ENCODE peak calls at places on chromosomes 5 and 9, in four cellular contexts. Z is ovary, V is body of pancreas, O is uterus. B is an unnamed sample. For H3K9me3, the result is how much of the 10 kb centered on the place peaks cover.

GRCh38 chr5:102611312-102611711 is 112.5 kb upstream of the SLCO6A1 start:
- DNase-seq in Z (no peak), V (no peak), O (no peak), B (no peak)

GRCh38 chr9:130064621-130065020 is 10.9 kb downstream of the GPR107 start:
- DNase-seq in Z (no peak), V (no peak), O (no peak), B (no peak)

GRCh38 chr9:89311346-89312153 is 555 bp downstream of the CKS2 start:
- DNase-seq in Z (no peak), V (no peak), O (no peak), B (no peak)

GRCh38 chr5:159616967-159617366 is 286.7 kb upstream of the IL12B start:
- DNase-seq in Z (no peak), V (no peak), O (no peak), B (no peak)

GRCh38 chr5:92800360-92800759 is 780.7 kb downstream of the NR2F1-AS1 start:
- DNase-seq in Z (no peak), V (no peak), O (no peak), B (no peak)

GRCh38 chr9:122498883-122499288 is 11.7 kb upstream of the OR1J2 start:
- DNase-seq in Z (no peak), V (peak), O (no peak), B (no peak)

GRCh38 chr9:124045076-124045829 is 33.7 kb downstream of the LHX2 start:
- DNase-seq in Z (peak), V (peak), O (peak), B (no peak)

GRCh38 chr5:119338326-119338957 is 17.4 kb upstream of the TNFAIP8 start:
- DNase-seq in Z (no peak), V (no peak), O (no peak), B (no peak)

GRCh38 chr9:35690447-35691324 is 961 bp upstream of the TPM2 start:
- DNase-seq in Z (peak), V (peak), O (peak), B (peak)

GRCh38 chr5:124859027-124859426 is 112.6 kb upstream of the ZNF608 start:
- DNase-seq in Z (no peak), V (peak), O (no peak), B (no peak)

GRCh38 chr9:94084314-94084713 is at the start of gene PTPDC1:
- DNase-seq in Z (no peak), V (no peak), O (peak), B (no peak)

GRCh38 chr9:112422417-112423148 is 42.7 kb downstream of the HSDL2 start:
- DNase-seq in Z (no peak), V (no peak), O (no peak), B (no peak)

GRCh38 chr5:73727470-73727869 is 101.5 kb downstream of the ARHGEF28 start:
- DNase-seq in Z (no peak), V (no peak), O (no peak), B (no peak)

GRCh38 chr5:138339086-138339456 is 1.0 kb downstream of the FAM53C start:
- DNase-seq in Z (no peak), V (peak), O (no peak), B (no peak)

GRCh38 chr9:136024286-136024685 is 63.1 kb upstream of the UBAC1 start:
- DNase-seq in Z (no peak), V (peak), O (no peak), B (no peak)

GRCh38 chr9:76866689-76867088 is 39.2 kb downstream of the PRUNE2 start:
- DNase-seq in Z (no peak), V (no peak), O (peak), B (no peak)

DNA sequence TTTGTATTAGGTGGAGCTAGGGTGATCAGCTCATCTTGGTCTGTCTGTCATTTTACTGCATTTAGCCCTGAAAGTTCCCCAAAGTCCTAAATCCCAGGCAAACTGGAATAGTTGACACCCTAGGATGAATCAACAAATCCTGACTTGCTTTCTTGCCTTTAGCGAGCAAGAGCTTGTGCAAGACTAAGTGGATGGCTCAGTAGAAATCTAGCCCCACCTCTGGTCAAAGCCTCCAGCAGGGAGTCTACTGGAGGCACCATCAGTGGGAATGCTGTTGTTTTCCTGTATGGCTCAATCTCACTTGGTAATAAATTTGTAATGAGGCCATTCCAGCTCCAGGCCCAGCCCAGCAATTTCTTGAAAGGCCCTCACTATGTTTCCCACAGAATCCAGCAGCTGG is 43.7 kb upstream of the TRPC7 start:
- DNase-seq in Z (no peak), V (no peak), O (no peak), B (no peak)
- TF ChIP-seq POLR2A in Z (no peak), V (no peak), O (no peak), B (no peak)

DNA sequence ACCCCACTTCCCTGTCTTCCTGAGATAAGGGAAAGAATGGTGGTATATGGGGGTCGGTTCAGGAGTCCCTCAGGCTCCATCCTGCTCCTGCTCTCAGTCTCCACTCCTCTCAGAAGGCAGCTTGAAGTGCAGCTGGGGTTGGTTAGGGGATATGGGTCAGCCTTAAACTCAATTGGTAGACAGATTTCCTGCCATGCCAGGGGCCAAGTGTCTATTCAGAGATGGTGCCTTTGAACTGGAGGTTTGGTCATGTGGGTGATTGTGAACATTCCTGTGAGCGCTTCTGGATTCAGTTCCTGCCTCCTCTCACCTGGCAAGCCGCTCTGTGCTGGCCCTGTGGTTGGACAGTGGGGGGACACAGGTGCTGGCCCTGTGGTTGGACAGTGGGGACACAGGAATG is 35.1 kb downstream of the CACNA1B start:
- DNase-seq in Z (no peak), V (no peak), O (no peak), B (no peak)
- H3K9me3 ChIP-seq in Z (under half), V (under half), O (under half), B (under half)

GRCh38 chr5:117302473-117302872 is 727.9 kb upstream of the SEMA6A start:
- DNase-seq in Z (no peak), V (no peak), O (no peak), B (no peak)

GRCh38 chr5:117299940-117300339 is 725.3 kb upstream of the SEMA6A start:
- DNase-seq in Z (no peak), V (no peak), O (no peak), B (no peak)

DNA sequence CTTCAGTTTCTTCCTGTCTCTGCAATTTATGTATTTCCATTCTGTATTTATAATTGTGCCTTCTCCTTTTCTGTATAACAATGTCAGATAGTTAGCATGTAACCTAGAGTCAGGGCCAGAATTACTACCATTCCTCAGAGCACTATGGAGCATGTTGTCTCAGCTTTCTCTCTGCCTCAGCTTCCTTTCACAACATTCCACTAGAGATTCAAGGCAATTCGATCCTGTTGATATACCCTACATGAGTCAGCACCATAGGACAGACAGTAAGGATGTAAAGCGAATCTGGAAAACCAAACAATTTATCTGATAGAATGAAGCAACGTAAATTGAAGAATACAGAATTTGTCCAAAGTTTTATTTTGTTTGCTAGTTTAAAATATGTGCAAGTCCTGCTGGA is 728.3 kb upstream of the SEMA6A start:
- DNase-seq in Z (no peak), V (no peak), O (no peak), B (no peak)
- TF ChIP-seq POLR2A in Z (no peak), V (no peak), O (no peak), B (no peak)

DNA sequence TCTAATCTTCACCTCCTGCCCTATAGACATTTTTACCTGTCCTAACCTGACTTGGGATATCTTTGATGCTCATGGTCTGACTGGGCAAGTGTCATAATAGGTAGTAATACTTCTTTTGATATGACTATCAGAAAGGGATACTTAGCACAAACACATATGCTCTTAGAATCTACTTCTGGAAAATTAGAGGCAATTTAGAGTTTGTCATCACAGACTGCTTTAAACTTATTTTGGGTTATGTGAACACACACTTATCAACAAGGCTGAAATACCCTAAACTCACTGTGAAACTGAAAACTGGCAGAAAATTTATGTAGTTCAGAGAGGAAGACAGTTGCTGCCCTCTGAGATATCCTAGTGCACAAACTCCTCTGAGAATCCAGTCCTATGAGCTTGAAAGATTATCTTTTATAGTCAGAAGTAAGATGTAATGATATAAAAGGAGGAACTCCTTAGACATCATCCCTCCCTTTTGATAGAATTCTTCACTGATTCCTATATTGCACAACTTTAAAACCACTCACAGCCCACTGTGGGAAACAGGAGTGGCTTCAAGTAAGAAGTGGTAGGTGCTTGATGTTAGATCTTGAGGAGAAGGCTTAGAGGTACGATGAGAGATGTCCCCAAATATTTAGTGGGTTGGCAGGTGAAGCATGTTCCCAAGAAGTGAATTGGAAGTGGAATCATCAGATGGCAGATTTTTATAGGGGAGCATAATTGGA is 273.3 kb downstream of the MAN2A1 start:
- DNase-seq in Z (no peak), V (no peak), O (no peak), B (no peak)
- H3K9me3 ChIP-seq in Z (under half), V (under half), O (under half), B (under half)

DNA sequence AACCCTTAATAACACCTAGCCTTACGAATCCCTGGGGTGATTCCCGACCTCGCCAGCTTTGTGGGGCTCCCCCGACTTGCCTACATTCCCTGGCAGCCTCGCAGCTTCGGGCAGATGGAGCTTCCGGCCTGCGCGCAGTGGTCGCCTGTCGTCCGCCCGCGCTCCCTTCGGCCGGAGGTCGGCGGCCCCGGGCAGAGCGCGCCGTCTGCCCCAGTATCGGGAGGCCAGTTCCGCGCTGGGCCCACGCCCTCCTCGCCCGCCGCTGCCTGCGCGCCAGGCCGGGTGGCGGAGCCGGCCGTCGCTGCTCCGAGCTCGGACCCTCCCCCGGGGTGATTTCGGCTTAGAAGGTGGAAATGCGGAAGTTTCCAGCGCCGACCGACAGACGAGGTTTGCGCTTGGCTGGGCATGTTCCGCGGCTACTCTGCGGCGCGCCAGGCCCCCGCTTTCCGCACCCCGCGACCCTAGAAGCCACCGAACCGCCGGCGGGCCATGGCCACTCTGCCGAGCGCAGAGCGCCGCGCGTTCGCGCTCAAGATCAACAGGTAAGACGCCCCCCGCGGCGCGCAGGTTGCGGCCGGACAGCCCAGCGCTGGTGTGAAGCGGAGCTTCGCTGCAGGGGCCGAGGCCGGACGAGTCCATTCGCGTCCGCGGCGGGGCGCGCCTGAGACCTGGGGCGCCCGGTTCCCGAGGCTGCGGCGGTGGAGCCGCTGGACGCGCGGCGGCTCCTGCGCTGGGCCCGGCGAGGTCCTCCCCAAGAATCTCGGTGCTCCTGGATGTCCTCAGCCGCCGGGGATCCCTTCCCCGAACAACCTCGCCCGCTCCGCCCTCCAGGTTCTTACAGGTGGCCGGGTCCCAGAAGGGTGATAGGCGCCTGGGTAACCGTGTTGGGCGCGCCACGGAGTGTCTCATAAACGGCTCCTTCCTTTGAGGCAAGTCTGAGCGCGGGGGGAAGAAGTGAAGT is at the start of gene DOCK8:
- DNase-seq in Z (peak), V (peak), O (no peak), B (peak)
- TF ChIP-seq POLR2A in Z (no peak), V (peak), O (no peak), B (no peak)

GRCh38 chr5:179124853-179125788 is 64.9 kb downstream of the ZNF354C start:
- DNase-seq in Z (no peak), V (no peak), O (no peak), B (no peak)
- H3K9me3 ChIP-seq in Z (under half), V (under half), O (under half), B (under half)

GRCh38 chr5:177426566-177427210 is at the start of gene GRK6:
- DNase-seq in Z (peak), V (peak), O (peak), B (no peak)
- TF ChIP-seq POLR2A in Z (peak), V (no peak), O (peak), B (no peak)

DNA sequence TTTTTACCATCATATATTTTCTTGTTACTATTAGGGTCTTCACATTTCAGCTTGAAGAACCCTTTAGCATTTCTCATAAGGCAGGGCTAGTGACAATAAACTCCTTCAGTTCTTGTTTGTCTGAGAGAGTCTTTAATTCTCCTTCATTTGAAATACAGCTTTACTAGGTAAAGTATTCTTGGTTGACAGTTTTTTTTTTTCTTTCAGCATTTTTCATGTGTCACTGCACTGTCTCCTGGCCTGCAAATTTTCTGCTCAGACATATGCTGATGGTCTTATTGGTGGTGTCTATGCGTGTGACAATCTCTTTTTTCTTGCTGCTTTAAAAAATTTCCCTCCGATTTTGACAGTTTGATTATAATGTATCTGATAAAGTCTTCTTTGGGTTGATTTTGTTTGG is 399.9 kb downstream of the SH3GL2 start:
- DNase-seq in Z (no peak), V (no peak), O (no peak), B (no peak)
- H3K9me3 ChIP-seq in Z (under half), V (under half), O (under half), B (under half)